ENCODE peak calls at places on chromosomes 7 and 10, in seven cellular contexts. R is astrocyte of the cerebellum, F is NB4, N is breast epithelium, Q is thyroid gland, L is GM13976, Z is left colon. K is an unnamed sample.

GRCh38 chr10:78408671-78409472 is 375.2 kb downstream of the RPS24 start:
- DNase-seq in R (peak; percentile 68), F (peak; percentile 8), N (peak; percentile 74), Q (peak; percentile 98), L (no peak), Z (peak; percentile 47), K (no peak)

GRCh38 chr10:118034755-118035154 is 12.0 kb downstream of the RAB11FIP2 start:
- DNase-seq in R (no peak), F (peak; percentile 41), N (no peak), Q (no peak), L (no peak), Z (no peak), K (no peak)

GRCh38 chr10:25661632-25662031 is 272.4 kb upstream of the MYO3A start:
- DNase-seq in R (no peak), F (no peak), N (no peak), Q (no peak), L (no peak), Z (no peak), K (no peak)

GRCh38 chr7:12731214-12731656 is 43.8 kb downstream of the ARL4A start:
- DNase-seq in R (no peak), F (peak; percentile 70), N (no peak), Q (no peak), L (no peak), Z (no peak), K (no peak)

GRCh38 chr7:147524726-147525245 is 1065.8 kb upstream of the C7orf33 start:
- DNase-seq in R (no peak), F (no peak), N (no peak), Q (no peak), L (no peak), Z (no peak), K (no peak)

GRCh38 chr7:151552352-151553028 is 32.8 kb upstream of the RHEB start:
- DNase-seq in R (no peak), F (no peak), N (peak; percentile 71), Q (peak; percentile 85), L (no peak), Z (peak; percentile 37), K (no peak)

GRCh38 chr7:32890010-32890552 is 1.5 kb downstream of the KBTBD2 start:
- DNase-seq in R (no peak), F (peak; percentile 68), N (no peak), Q (peak; percentile 52), L (no peak), Z (no peak), K (no peak)

GRCh38 chr10:88879754-88880286 is at the start of gene STAMBPL1:
- DNase-seq in R (no peak), F (peak; percentile 90), N (peak; percentile 20), Q (no peak), L (no peak), Z (peak; percentile 55), K (peak; percentile 86)

GRCh38 chr7:25707733-25708132 is 444.3 kb upstream of the NFE2L3 start:
- DNase-seq in R (no peak), F (no peak), N (no peak), Q (no peak), L (no peak), Z (no peak), K (no peak)

GRCh38 chr7:4764402-4765007 is 10.9 kb upstream of the AP5Z1 start:
- DNase-seq in R (no peak), F (peak; percentile 33), N (no peak), Q (no peak), L (no peak), Z (no peak), K (no peak)

GRCh38 chr7:102393467-102393866 is 2.7 kb upstream of the PRKRIP1 start:
- DNase-seq in R (no peak), F (no peak), N (no peak), Q (no peak), L (no peak), Z (no peak), K (no peak)

GRCh38 chr7:959271-959670 is 4.8 kb upstream of the ADAP1 start:
- DNase-seq in R (no peak), F (no peak), N (no peak), Q (no peak), L (no peak), Z (no peak), K (no peak)

GRCh38 chr7:116805100-116805544 is 57.3 kb upstream of the CAPZA2 start:
- DNase-seq in R (no peak), F (peak; percentile 15), N (no peak), Q (no peak), L (no peak), Z (no peak), K (no peak)

GRCh38 chr10:21831986-21832735 is 171.4 kb downstream of the DNAJC1 start:
- DNase-seq in R (no peak), F (no peak), N (no peak), Q (no peak), L (no peak), Z (no peak), K (no peak)

GRCh38 chr10:92238062-92238585 is 52.8 kb downstream of the CPEB3 start:
- DNase-seq in R (no peak), F (no peak), N (no peak), Q (peak; percentile 14), L (no peak), Z (no peak), K (no peak)

K was measured in stimulated activated naive CD8-positive, alpha-beta T cell treated with anti-CD3 and anti-CD28 coated beads, Interleukin-15, amount 100 ng/mL, for 72 hours.